ENCODE peak calls at places on chromosomes 3 and 15, in four cellular contexts. Y, C, T and P are unnamed samples.
A peak's percentile ranks its signal among the peaks of the same experiment; 100 is the strongest.

GRCh38 chr3:94173667-94174434 is 111.0 kb downstream of the NSUN3 start:
- DNase-seq in Y (no peak), C (no peak), T (no peak), P (no peak)

GRCh38 chr3:134427400-134428111 is 53.3 kb upstream of the AMOTL2 start:
- DNase-seq in Y (no peak), C (no peak), T (no peak), P (no peak)

GRCh38 chr15:82647835-82648256 is 683 bp upstream of the CPEB1 start:
- DNase-seq in Y (no peak), C (peak; percentile 92), T (no peak), P (peak; percentile 38)

GRCh38 chr3:111481551-111481950 is 60.4 kb upstream of the CD96 start:
- DNase-seq in Y (no peak), C (no peak), T (no peak), P (no peak)

GRCh38 chr15:41150279-41150678 is 34.2 kb upstream of the INO80 start:
- DNase-seq in Y (no peak), C (no peak), T (no peak), P (no peak)

GRCh38 chr3:141305436-141305835 is 62.9 kb upstream of the ZBTB38 start:
- DNase-seq in Y (no peak), C (no peak), T (no peak), P (no peak)

GRCh38 chr3:65732060-65732933 is 306.4 kb downstream of the MAGI1 start:
- DNase-seq in Y (no peak), C (peak; percentile 44), T (peak; percentile 3), P (peak; percentile 7)

GRCh38 chr3:194671511-194671899 is 486 bp downstream of the LSG1 start:
- DNase-seq in Y (no peak), C (peak; percentile 32), T (no peak), P (no peak)

DNA sequence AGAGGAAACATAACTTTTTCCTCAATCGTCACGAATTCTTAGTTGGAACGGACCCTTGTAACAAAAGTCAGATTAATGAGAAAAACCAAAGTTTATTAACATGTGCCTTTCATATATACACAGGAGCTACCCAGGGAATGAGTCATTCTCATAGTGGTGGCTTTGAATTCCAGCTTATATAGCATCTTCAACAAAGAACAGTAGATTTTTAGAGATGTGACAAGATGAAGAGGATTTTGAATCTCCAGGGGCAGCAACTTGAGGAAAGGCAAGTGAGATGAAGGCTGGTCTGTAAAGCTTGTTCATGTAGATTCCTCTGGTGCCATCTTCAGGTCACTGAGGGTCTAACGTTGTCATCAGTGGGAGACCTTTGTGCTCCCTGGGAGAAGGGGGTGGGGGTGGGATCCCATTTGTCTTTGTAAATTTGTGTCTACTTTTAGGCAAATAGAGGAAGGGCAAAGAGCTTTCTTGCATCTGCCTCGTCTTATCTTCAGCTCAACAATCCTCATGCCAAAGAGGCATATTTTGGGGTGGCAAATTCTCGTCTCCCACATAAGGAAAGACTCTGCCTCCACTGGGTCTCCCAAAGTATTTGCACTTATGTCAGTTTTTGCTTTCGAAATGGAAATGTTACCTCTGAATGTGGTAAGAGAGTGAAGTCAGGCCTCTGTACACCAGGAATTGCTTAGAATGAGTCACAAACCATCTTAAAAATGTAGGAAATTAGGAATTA is 29.5 kb downstream of the CLEC3B start:
- DNase-seq in Y (no peak), C (peak; percentile 58), T (no peak), P (no peak)
- TF ChIP-seq SPI1 in Y (no peak), C (no peak), T (no peak), P (no peak)

GRCh38 chr3:114877378-114878118 is 269.5 kb downstream of the ZBTB20 start:
- DNase-seq in Y (no peak), C (no peak), T (no peak), P (no peak)

GRCh38 chr3:114879059-114880031 is 267.7 kb downstream of the ZBTB20 start:
- DNase-seq in Y (no peak), C (no peak), T (peak; percentile 40), P (no peak)

GRCh38 chr3:114878119-114878839 is 268.8 kb downstream of the ZBTB20 start:
- DNase-seq in Y (no peak), C (no peak), T (no peak), P (no peak)

GRCh38 chr3:114884213-114884923 is 262.7 kb downstream of the ZBTB20 start:
- DNase-seq in Y (no peak), C (no peak), T (no peak), P (no peak)

GRCh38 chr3:114880078-114880477 is 267.0 kb downstream of the ZBTB20 start:
- DNase-seq in Y (no peak), C (no peak), T (no peak), P (no peak)
- TF ChIP-seq SPI1 in Y (no peak), C (no peak), T (no peak), P (no peak)

DNA sequence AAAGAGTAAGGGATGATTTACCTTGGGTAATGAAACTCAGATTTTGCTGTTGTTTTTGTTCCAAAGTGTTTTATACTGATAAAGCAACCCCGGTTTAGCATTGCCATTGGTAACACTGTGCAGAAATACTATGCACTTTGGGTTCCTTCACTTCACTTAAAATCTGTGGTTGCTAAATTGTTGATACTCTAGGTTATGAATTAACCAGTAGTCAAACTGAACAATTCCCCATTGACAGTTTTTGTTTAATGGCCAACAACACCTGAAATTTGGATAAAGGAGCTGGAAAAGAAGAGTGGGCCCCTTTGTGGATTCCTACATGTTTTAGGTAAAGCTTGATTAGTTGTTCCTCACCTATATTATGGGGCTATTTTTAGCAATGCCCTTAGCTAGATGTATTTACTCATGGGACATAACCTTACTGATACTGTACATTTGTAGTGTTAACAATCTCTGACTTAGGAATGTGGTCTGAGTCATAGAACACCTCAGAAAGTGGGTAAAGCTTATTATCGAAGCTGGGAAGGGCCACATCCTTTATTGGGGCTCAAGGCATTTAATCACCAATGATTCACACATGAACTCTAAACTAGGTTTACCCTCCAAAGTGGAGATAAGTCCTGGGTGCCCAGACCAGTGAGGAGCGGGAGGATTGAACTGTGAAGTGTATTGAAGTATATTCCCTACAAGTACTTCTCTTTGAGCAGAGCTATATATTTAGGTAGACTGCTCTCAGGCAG is 29.5 kb upstream of the THRB start:
- DNase-seq in Y (no peak), C (no peak), T (no peak), P (no peak)
- TF ChIP-seq SPI1 in Y (no peak), C (no peak), T (no peak), P (no peak)

GRCh38 chr3:51994530-51994929 is 1.2 kb downstream of the RPL29 start:
- DNase-seq in Y (no peak), C (no peak), T (no peak), P (no peak)

GRCh38 chr3:51997172-51997571 is 1.5 kb upstream of the RPL29 start:
- DNase-seq in Y (no peak), C (no peak), T (no peak), P (no peak)

GRCh38 chr3:51988286-51989146 is 5.2 kb downstream of the ACY1 start:
- DNase-seq in Y (no peak), C (no peak), T (no peak), P (no peak)

GRCh38 chr3:51995346-51996156 is at the start of gene RPL29:
- DNase-seq in Y (peak; percentile 97), C (peak; percentile 78), T (peak; percentile 88), P (peak; percentile 94)

DNA sequence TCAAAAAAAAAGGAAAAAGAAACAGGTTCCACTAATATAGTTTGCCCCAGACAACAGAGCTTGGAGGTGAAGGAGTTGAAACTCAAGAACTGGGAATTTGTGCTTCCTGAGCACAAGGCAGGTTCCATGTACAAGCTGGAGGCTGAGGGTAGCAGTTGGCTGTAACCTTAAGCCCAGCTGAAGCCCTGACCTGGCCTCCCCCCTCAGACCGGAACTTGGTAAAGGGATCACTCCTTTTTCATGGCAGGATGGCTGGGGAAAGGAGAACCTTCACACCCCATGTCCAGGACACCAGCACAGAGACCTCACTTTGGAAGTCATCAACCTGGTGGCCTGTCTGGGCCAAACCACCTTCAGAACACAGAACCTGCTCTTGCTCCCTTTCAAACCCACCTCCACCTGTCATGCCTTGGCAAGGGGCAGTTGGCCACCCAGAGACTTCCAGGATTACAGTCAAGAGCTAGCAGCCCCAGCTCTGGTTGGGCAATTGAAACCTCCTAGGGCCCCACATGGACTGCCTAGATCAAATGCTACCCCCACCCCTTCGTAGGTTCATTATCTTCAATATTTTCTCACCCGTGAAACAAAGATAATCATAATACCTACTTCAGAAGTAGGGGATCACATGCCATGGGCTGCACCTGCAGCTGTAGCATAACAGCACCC is 3.5 kb downstream of the RPL29 start:
- DNase-seq in Y (no peak), C (no peak), T (no peak), P (no peak)
- TF ChIP-seq SPI1 in Y (no peak), C (no peak), T (no peak), P (no peak)

GRCh38 chr3:153330891-153331290 is 168.9 kb downstream of the RAP2B start:
- DNase-seq in Y (no peak), C (no peak), T (no peak), P (no peak)

DNA sequence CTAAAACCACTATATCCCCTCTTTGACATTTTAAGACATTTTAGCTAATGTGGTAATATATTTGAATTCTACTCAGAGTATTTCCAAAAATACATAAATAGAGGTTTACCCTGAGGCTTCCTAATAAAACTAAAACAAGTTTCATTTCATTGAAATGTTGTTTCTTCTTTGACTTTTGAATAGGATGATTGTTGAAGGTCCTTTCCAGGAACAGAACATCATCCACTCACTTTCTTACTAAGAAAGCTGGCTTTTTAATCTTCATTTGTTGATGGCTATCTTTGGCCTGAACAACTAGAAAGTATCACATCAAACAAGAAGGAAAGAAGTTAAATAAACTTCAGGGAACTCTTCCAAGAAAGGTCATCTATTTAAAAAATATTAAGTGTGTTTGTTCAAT is 169.7 kb downstream of the RAP2B start:
- DNase-seq in Y (no peak), C (no peak), T (no peak), P (no peak)
- TF ChIP-seq SPI1 in Y (no peak), C (no peak), T (no peak), P (no peak)